ENCODE peak calls at places on chromosomes 4 and X, in five cellular contexts. H, Y, X, M and T are unnamed samples.

GRCh38 chr4:52843958-52844357 is 18.2 kb upstream of the RASL11B start:
- DNase-seq in H (no peak), Y (no peak), X (no peak), M (no peak), T (no peak)

GRCh38 chrX:120671963-120672362 is 42.1 kb upstream of the C1GALT1C1 start:
- DNase-seq in H (no peak), Y (no peak), X (no peak), M (no peak), T (no peak)

GRCh38 chr4:48986654-48987164 is 634 bp downstream of the CWH43 start:
- DNase-seq in H (no peak), Y (no peak), X (peak; percentile 27), M (no peak), T (no peak)

GRCh38 chrX:39633293-39633692 is 464.5 kb downstream of the BCOR start:
- DNase-seq in H (no peak), Y (no peak), X (no peak), M (no peak), T (no peak)

GRCh38 chr4:185529413-185529812 is 5.9 kb downstream of the PDLIM3 start:
- DNase-seq in H (no peak), Y (no peak), X (no peak), M (no peak), T (no peak)

GRCh38 chrX:32045149-32045548 is 973.3 kb upstream of the FTHL17 start:
- DNase-seq in H (no peak), Y (no peak), X (no peak), M (no peak), T (no peak)

GRCh38 chr4:71456841-71457240 is 118.0 kb downstream of the SLC4A4 start:
- DNase-seq in H (peak; percentile 66), Y (no peak), X (peak; percentile 92), M (no peak), T (no peak)

GRCh38 chr4:171676555-171677215 is 136.5 kb upstream of the GALNTL6 start:
- DNase-seq in H (no peak), Y (no peak), X (no peak), M (no peak), T (no peak)

GRCh38 chr4:13347517-13348125 is 136.5 kb downstream of the RAB28 start:
- DNase-seq in H (no peak), Y (no peak), X (peak; percentile 41), M (no peak), T (no peak)

GRCh38 chr4:67911638-67912037 is 27.8 kb upstream of the TMPRSS11D start:
- DNase-seq in H (no peak), Y (no peak), X (no peak), M (no peak), T (no peak)

GRCh38 chr4:53748328-53748772 is 157.1 kb upstream of the LNX1 start:
- DNase-seq in H (no peak), Y (no peak), X (no peak), M (no peak), T (no peak)

GRCh38 chr4:23213198-23213597 is 520.5 kb downstream of the GBA3 start:
- DNase-seq in H (no peak), Y (no peak), X (no peak), M (no peak), T (no peak)

GRCh38 chrX:9619581-9619980 is 146.1 kb downstream of the GPR143 start:
- DNase-seq in H (no peak), Y (no peak), X (no peak), M (no peak), T (no peak)

GRCh38 chr4:177393236-177393635 is 49.0 kb downstream of the AGA start:
- DNase-seq in H (no peak), Y (no peak), X (no peak), M (no peak), T (no peak)

GRCh38 chr4:90345549-90345948 is 218.4 kb downstream of the CCSER1 start:
- DNase-seq in H (no peak), Y (no peak), X (no peak), M (no peak), T (no peak)

DNA sequence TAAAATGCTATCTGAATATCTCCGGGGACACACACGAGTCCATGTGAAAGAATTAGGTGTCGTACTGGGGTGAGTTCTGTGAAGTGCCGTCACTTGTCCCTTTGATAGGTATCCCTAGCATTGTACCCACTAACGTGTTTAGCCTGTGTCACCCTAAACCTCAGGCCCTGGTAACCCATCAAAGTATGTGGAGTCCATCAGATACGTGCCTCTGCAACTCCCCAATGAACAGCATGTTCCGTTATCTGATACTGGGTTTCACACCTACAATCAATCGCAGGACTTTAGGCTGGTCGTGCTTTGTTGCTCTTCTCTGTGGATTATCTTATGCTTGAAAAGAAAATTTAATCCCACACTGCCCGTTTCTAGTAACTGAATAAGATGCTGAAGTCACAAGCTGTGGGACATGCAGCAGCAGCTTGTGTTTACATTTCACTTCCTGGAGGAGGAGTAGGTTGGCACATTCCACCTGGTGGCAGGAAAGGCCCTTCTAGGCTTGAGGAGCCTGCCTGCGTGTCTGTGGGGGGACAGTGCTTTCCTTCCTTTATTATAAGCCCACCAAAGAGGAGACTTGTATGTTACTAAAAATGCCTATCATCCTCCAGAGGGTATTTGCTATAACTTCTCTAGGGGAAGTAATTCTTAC is 127.1 kb downstream of the FNIP2 start:
- DNase-seq in H (no peak), Y (no peak), X (peak; percentile 32), M (no peak), T (no peak)
- TF ChIP-seq CTCF in H (no peak), Y (no peak), X (peak; percentile 43), M (no peak), T (no peak)

GRCh38 chr4:127782275-127783025 is at the start of gene HSPA4L:
- DNase-seq in H (no peak), Y (peak; percentile 89), X (peak; percentile 50), M (peak; percentile 50), T (peak; percentile 67)
- TF ChIP-seq CTCF in H (peak; percentile 39), Y (no peak), X (no peak), M (no peak), T (peak; percentile 21)

GRCh38 chrX:53544936-53545335 is 110.8 kb upstream of the HSD17B10 start:
- DNase-seq in H (no peak), Y (no peak), X (no peak), M (no peak), T (no peak)
- TF ChIP-seq CTCF in H (no peak), Y (no peak), X (peak; percentile 11), M (no peak), T (no peak)

GRCh38 chrX:23398570-23398969 is 63.9 kb downstream of the PTCHD1 start:
- DNase-seq in H (no peak), Y (no peak), X (no peak), M (no peak), T (no peak)
- TF ChIP-seq CTCF in H (no peak), Y (no peak), X (no peak), M (no peak), T (no peak)

DNA sequence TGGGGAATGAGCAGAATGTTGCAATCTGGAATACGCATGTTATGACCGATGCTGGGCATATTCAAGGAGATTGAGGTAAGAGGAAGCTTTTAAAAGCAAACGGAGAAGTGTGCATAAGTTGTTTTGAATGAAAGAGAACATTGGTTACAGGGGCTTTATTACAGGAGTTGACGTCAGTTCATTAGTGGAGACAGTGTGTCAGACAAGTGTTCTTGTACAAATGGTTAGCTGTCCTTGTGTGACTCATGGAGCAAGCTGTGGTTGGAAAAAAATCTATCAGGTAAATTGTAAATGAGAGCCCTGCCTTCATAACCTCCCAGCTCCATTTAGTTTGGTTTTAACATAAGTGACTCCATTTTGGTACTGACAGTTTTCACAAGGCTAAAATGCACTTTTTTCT is 442.6 kb upstream of the LCORL start:
- DNase-seq in H (no peak), Y (no peak), X (no peak), M (no peak), T (no peak)
- TF ChIP-seq CTCF in H (no peak), Y (no peak), X (no peak), M (no peak), T (no peak)

GRCh38 chr4:2243682-2244380 is 1.9 kb upstream of the HAUS3 start:
- DNase-seq in H (no peak), Y (peak; percentile 60), X (no peak), M (peak; percentile 61), T (peak; percentile 74)
- TF ChIP-seq CTCF in H (peak; percentile 33), Y (no peak), X (peak; percentile 24), M (peak; percentile 12), T (peak; percentile 5)

DNA sequence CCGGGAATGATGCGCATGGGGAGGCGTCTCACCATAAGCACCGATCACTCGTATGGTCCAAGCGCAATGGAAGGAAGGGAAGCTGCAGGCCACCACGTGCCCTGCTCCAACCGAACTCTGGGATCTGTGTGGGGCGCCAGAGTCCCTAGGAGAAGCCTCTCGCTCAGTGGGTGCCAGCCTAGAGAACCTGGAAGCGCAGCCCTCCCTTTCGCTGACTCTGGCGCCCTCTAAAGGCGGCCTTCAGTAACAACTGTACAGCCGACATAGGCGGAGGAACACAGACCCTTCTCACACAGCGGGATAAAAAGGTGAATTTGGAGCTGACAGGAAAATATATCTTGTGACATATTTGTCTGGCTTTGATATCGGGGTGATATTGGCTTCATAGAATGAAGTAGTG is 76.0 kb downstream of the INTS6L start:
- DNase-seq in H (no peak), Y (no peak), X (peak; percentile 58), M (peak; percentile 59), T (peak; percentile 12)
- TF ChIP-seq CTCF in H (peak; percentile 62), Y (no peak), X (peak; percentile 72), M (peak; percentile 48), T (peak; percentile 19)

DNA sequence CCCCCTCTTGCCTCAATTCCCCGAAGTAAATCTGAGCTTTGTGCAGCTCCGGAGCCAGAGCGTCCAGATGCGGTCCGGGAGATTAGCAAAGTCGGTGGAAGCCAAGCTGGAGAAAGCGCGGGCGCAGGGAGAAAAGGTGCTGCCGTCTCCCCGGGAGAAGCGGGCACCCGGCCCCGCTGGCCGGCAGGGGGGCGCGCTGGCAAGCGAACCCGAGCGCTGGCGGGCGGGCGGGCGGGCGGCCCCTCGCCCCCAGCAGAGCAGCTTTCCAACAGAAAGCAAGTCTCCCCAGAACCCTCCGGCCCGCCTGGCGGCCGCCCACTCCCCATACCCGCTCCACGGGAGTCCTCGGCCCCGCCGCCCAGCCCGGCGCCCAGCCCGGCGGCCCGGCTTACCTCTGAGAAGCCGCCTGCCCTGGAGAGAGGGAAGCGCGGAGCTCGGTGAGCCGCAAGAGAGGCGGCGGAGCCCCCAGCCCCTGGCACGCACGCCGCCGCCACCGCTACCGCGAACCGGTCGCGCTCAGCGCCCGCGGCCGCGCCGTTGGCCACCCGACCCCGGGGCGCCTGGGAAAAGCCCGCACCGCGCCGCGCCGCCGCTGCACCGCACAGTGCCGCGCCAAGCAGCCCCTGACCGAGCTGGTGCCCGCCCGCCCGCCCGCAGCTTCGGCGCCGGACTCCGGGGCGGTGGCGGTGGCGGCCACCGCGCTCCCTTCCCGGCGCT is 529 bp upstream of the CITED1 start:
- DNase-seq in H (no peak), Y (no peak), X (peak; percentile 22), M (peak; percentile 48), T (no peak)
- TF ChIP-seq CTCF in H (no peak), Y (no peak), X (no peak), M (no peak), T (no peak)

DNA sequence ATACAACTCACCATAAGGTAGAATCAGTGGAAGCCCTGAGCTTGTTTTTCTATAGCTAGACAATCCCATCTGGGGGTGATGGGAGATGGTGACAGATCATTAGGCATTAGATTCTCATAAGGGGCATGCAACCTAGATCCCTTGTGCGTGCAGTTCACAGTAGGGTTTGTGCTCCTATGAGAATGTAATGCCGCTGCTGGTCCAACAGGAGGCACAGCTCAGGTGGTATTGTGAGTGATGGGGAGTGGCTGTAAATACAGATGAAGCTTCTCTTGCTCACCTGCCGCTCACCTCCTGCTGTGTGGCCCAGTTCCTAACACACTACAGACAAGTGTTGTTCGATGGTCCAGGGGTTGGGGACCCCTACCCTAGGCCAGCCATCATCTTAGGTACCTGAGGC is 5.9 kb upstream of the GATB start:
- DNase-seq in H (no peak), Y (no peak), X (peak; percentile 32), M (no peak), T (no peak)
- TF ChIP-seq CTCF in H (no peak), Y (no peak), X (peak; percentile 39), M (no peak), T (no peak)